ENCODE peak calls at places on chromosome 3, in four cellular contexts. J is Kasumi-1; H is stimulated activated CD8-positive, alpha-beta memory T cell treated with anti-CD3 and anti-CD28 coated beads, Interleukin-4, amount 100 ng/mL, for 4 hours; D is NCI-H2029 treated with DMSO at 0.1 percent for 48 hours. O is an unnamed sample.

GRCh38 chr3:190558796-190559195 is 44.9 kb downstream of the IL1RAP start:
- DNase-seq in J (no peak), H (no peak), D (no peak), O (no peak)

GRCh38 chr3:170790591-170790990 is 79.4 kb downstream of the RPL22L1 start:
- DNase-seq in J (no peak), H (no peak), D (no peak), O (no peak)

GRCh38 chr3:122245513-122246174 is 62.2 kb downstream of the CASR start:
- DNase-seq in J (peak), H (no peak), D (no peak), O (no peak)

GRCh38 chr3:179677884-179678283 is 25.0 kb downstream of the USP13 start:
- DNase-seq in J (no peak), H (no peak), D (no peak), O (no peak)

GRCh38 chr3:126348308-126348920 is 8.8 kb downstream of the KLF15 start:
- DNase-seq in J (no peak), H (no peak), D (no peak), O (no peak)

GRCh38 chr3:194472290-194472920 is 14.4 kb downstream of the ATP13A3 start:
- DNase-seq in J (peak), H (no peak), D (peak), O (no peak)

GRCh38 chr3:157318639-157319288 is 117.9 kb upstream of the PTX3 start:
- DNase-seq in J (no peak), H (no peak), D (no peak), O (no peak)

GRCh38 chr3:29440321-29441019 is 159.6 kb downstream of the RBMS3 start:
- DNase-seq in J (no peak), H (no peak), D (peak), O (no peak)

GRCh38 chr3:13325092-13325491 is 95.0 kb downstream of the NUP210 start:
- DNase-seq in J (no peak), H (no peak), D (no peak), O (no peak)

GRCh38 chr3:133574260-133574881 is 885 bp downstream of the CDV3 start:
- DNase-seq in J (no peak), H (peak), D (no peak), O (no peak)

GRCh38 chr3:69791111-69791510 is 51.8 kb downstream of the MITF start:
- DNase-seq in J (no peak), H (no peak), D (no peak), O (no peak)

GRCh38 chr3:127263037-127263436 is 24.8 kb downstream of the PRR20G start:
- DNase-seq in J (no peak), H (no peak), D (no peak), O (no peak)

GRCh38 chr3:54355795-54356194 is 233.4 kb downstream of the CACNA2D3 start:
- DNase-seq in J (no peak), H (no peak), D (no peak), O (no peak)

GRCh38 chr3:127258733-127259132 is 29.1 kb downstream of the PRR20G start:
- DNase-seq in J (no peak), H (no peak), D (no peak), O (no peak)

GRCh38 chr3:97872209-97873042 is 50.6 kb downstream of the CRYBG3 start:
- DNase-seq in J (no peak), H (no peak), D (no peak), O (peak)

GRCh38 chr3:53196575-53197407 is 35.8 kb downstream of the PRKCD start:
- DNase-seq in J (peak), H (peak), D (no peak), O (no peak)

GRCh38 chr3:110814170-110815007 is 257.2 kb upstream of the NECTIN3 start:
- DNase-seq in J (peak), H (no peak), D (no peak), O (peak)

GRCh38 chr3:127986803-127987202 is 65.4 kb upstream of the SEC61A1 start:
- DNase-seq in J (no peak), H (no peak), D (no peak), O (no peak)

GRCh38 chr3:128215290-128215689 is 62.0 kb downstream of the EEFSEC start:
- DNase-seq in J (no peak), H (no peak), D (no peak), O (no peak)

GRCh38 chr3:58079773-58080172 is 71.6 kb downstream of the FLNB start:
- DNase-seq in J (no peak), H (no peak), D (peak), O (no peak)

GRCh38 chr3:129560931-129561594 is 18.1 kb downstream of the H1-8 start:
- DNase-seq in J (no peak), H (no peak), D (no peak), O (no peak)

GRCh38 chr3:75341324-75342067 is 322.6 kb upstream of the FRG2C start:
- DNase-seq in J (no peak), H (no peak), D (no peak), O (no peak)

GRCh38 chr3:173398111-173398479 is 551 bp downstream of the NLGN1 start:
- DNase-seq in J (no peak), H (no peak), D (no peak), O (no peak)

GRCh38 chr3:3577823-3578222 is 221.4 kb upstream of the LRRN1 start:
- DNase-seq in J (no peak), H (no peak), D (no peak), O (no peak)

GRCh38 chr3:60884005-60884404 is 367.2 kb downstream of the FHIT start:
- DNase-seq in J (no peak), H (no peak), D (no peak), O (no peak)

GRCh38 chr3:173103469-173103868 is 37.6 kb downstream of the SPATA16 start:
- DNase-seq in J (no peak), H (no peak), D (no peak), O (no peak)

GRCh38 chr3:113274959-113275556 is 63.7 kb downstream of the BOC start:
- DNase-seq in J (no peak), H (no peak), D (peak), O (no peak)

GRCh38 chr3:175005881-175006280 is 146.7 kb downstream of the NAALADL2 start:
- DNase-seq in J (no peak), H (no peak), D (no peak), O (no peak)

GRCh38 chr3:179146911-179147570 is 1.1 kb upstream of the PIK3CA start:
- DNase-seq in J (peak), H (no peak), D (peak), O (peak)

GRCh38 chr3:120730576-120731542 is 11.5 kb downstream of the RABL3 start:
- DNase-seq in J (no peak), H (no peak), D (no peak), O (no peak)

GRCh38 chr3:10510743-10511432 is 5.5 kb upstream of the ATP2B2 start:
- DNase-seq in J (no peak), H (no peak), D (no peak), O (no peak)

GRCh38 chr3:129087138-129087702 is 26.6 kb downstream of the GP9 start:
- DNase-seq in J (no peak), H (no peak), D (no peak), O (no peak)

GRCh38 chr3:138774529-138775253 is 60.0 kb downstream of the PIK3CB start:
- DNase-seq in J (peak), H (no peak), D (peak), O (peak)

GRCh38 chr3:69320867-69321266 is 65.0 kb downstream of the FRMD4B start:
- DNase-seq in J (peak), H (no peak), D (no peak), O (no peak)

GRCh38 chr3:179695672-179696313 is 43.0 kb downstream of the USP13 start:
- DNase-seq in J (peak), H (no peak), D (no peak), O (no peak)

GRCh38 chr3:160088492-160089137 is 100.0 kb downstream of the IL12A start:
- DNase-seq in J (no peak), H (no peak), D (no peak), O (no peak)

GRCh38 chr3:110971010-110971585 is 100.5 kb upstream of the NECTIN3 start:
- DNase-seq in J (peak), H (no peak), D (no peak), O (no peak)

GRCh38 chr3:64595253-64595694 is 92.5 kb downstream of the ADAMTS9 start:
- DNase-seq in J (no peak), H (no peak), D (no peak), O (peak)

O was measured in epithelial cell of prostate.